ENCODE peak calls at places on chromosomes 13 and 19, in six cellular contexts. One of them, this sample, is unnamed.

GRCh38 chr19:31135841-31136240 is 213.4 kb downstream of the TSHZ3 start:
- DNase-seq in OCI-LY7: no peak
- DNase-seq in PC-3: peak; percentile 1
- DNase-seq in GM23338: no peak
- DNase-seq in neural progenitor cell: no peak
- DNase-seq in SK-N-SH: no peak
- DNase-seq in this sample: no peak

GRCh38 chr13:78241278-78241919 is 322.8 kb upstream of the EDNRB start:
- DNase-seq in PC-3: peak; percentile 51
- DNase-seq in SK-N-SH: peak; percentile 49
- DNase-seq in OCI-LY7: peak; percentile 41
- DNase-seq in GM23338: peak; percentile 84
- DNase-seq in neural progenitor cell: peak; percentile 78
- DNase-seq in this sample: no peak

GRCh38 chr13:91572944-91573535 is 174.6 kb downstream of the GPC5 start:
- DNase-seq in PC-3: peak; percentile 8
- DNase-seq in SK-N-SH: no peak
- DNase-seq in GM23338: no peak
- DNase-seq in neural progenitor cell: no peak
- DNase-seq in OCI-LY7: no peak
- DNase-seq in this sample: no peak

GRCh38 chr13:33286143-33286542 is 588 bp upstream of the STARD13 start:
- DNase-seq in SK-N-SH: no peak
- DNase-seq in neural progenitor cell: no peak
- DNase-seq in PC-3: no peak
- DNase-seq in OCI-LY7: no peak
- DNase-seq in GM23338: peak; percentile 15
- DNase-seq in this sample: no peak

GRCh38 chr13:110340812-110341444 is 33.8 kb downstream of the COL4A2 start:
- DNase-seq in PC-3: no peak
- DNase-seq in OCI-LY7: no peak
- DNase-seq in SK-N-SH: no peak
- DNase-seq in GM23338: no peak
- DNase-seq in neural progenitor cell: no peak
- DNase-seq in this sample: no peak

GRCh38 chr13:36084131-36084530 is 47.1 kb downstream of the DCLK1 start:
- DNase-seq in SK-N-SH: no peak
- DNase-seq in neural progenitor cell: no peak
- DNase-seq in GM23338: no peak
- DNase-seq in PC-3: no peak
- DNase-seq in OCI-LY7: no peak
- DNase-seq in this sample: no peak

GRCh38 chr19:6739390-6739883 is at the start of gene TRIP10:
- DNase-seq in GM23338: peak; percentile 84
- DNase-seq in neural progenitor cell: peak; percentile 94
- DNase-seq in SK-N-SH: peak; percentile 94
- DNase-seq in OCI-LY7: peak; percentile 96
- DNase-seq in PC-3: peak; percentile 87
- DNase-seq in this sample: no peak

GRCh38 chr13:36850790-36851438 is 31.9 kb downstream of the RFXAP start:
- DNase-seq in OCI-LY7: peak; percentile 29
- DNase-seq in SK-N-SH: peak; percentile 24
- DNase-seq in neural progenitor cell: peak; percentile 41
- DNase-seq in PC-3: no peak
- DNase-seq in GM23338: peak; percentile 73
- DNase-seq in this sample: no peak

GRCh38 chr19:47363758-47364529 is 14.8 kb downstream of the DHX34 start:
- DNase-seq in GM23338: peak; percentile 58
- DNase-seq in SK-N-SH: peak; percentile 29
- DNase-seq in OCI-LY7: no peak
- DNase-seq in PC-3: no peak
- DNase-seq in neural progenitor cell: peak; percentile 28
- DNase-seq in this sample: no peak

GRCh38 chr13:48994731-48995130 is 19.0 kb downstream of the FNDC3A start:
- DNase-seq in PC-3: no peak
- DNase-seq in neural progenitor cell: no peak
- DNase-seq in OCI-LY7: no peak
- DNase-seq in GM23338: no peak
- DNase-seq in SK-N-SH: no peak
- DNase-seq in this sample: no peak

GRCh38 chr13:114212096-114212495 is 22.6 kb upstream of the CDC16 start:
- DNase-seq in neural progenitor cell: no peak
- DNase-seq in SK-N-SH: no peak
- DNase-seq in GM23338: no peak
- DNase-seq in PC-3: peak; percentile 47
- DNase-seq in OCI-LY7: no peak
- DNase-seq in this sample: no peak

GRCh38 chr13:106311004-106311403 is 224.5 kb downstream of the EFNB2 start:
- DNase-seq in neural progenitor cell: no peak
- DNase-seq in OCI-LY7: no peak
- DNase-seq in GM23338: no peak
- DNase-seq in SK-N-SH: no peak
- DNase-seq in PC-3: no peak
- DNase-seq in this sample: no peak

GRCh38 chr19:3897936-3898335 is 17.5 kb downstream of the ATCAY start:
- DNase-seq in neural progenitor cell: no peak
- DNase-seq in GM23338: no peak
- DNase-seq in PC-3: no peak
- DNase-seq in OCI-LY7: no peak
- DNase-seq in SK-N-SH: no peak
- DNase-seq in this sample: no peak

GRCh38 chr13:72920097-72920496 is 138.2 kb downstream of the PIBF1 start:
- DNase-seq in PC-3: no peak
- DNase-seq in SK-N-SH: no peak
- DNase-seq in neural progenitor cell: no peak
- DNase-seq in OCI-LY7: no peak
- DNase-seq in GM23338: no peak
- DNase-seq in this sample: no peak

GRCh38 chr13:41428155-41428554 is 29.2 kb upstream of the RGCC start:
- DNase-seq in neural progenitor cell: peak; percentile 53
- DNase-seq in SK-N-SH: peak; percentile 65
- DNase-seq in OCI-LY7: no peak
- DNase-seq in GM23338: peak; percentile 44
- DNase-seq in PC-3: no peak
- DNase-seq in this sample: no peak

GRCh38 chr19:4061683-4062575 is 4.8 kb downstream of the ZBTB7A start:
- DNase-seq in GM23338: peak; percentile 62
- DNase-seq in neural progenitor cell: no peak
- DNase-seq in PC-3: peak; percentile 57
- DNase-seq in OCI-LY7: peak; percentile 20
- DNase-seq in SK-N-SH: no peak
- DNase-seq in this sample: no peak

GRCh38 chr13:76523740-76524382 is 362.3 kb downstream of the KCTD12 start:
- DNase-seq in SK-N-SH: no peak
- DNase-seq in PC-3: no peak
- DNase-seq in OCI-LY7: no peak
- DNase-seq in GM23338: no peak
- DNase-seq in neural progenitor cell: no peak
- DNase-seq in this sample: no peak

GRCh38 chr19:18590273-18591272 is 2.0 kb downstream of the REX1BD start:
- DNase-seq in PC-3: no peak
- DNase-seq in neural progenitor cell: peak; percentile 98
- DNase-seq in GM23338: peak; percentile 99
- DNase-seq in SK-N-SH: peak; percentile 89
- DNase-seq in OCI-LY7: no peak
- DNase-seq in this sample: peak; percentile 96

GRCh38 chr19:10603084-10603872 is 16.2 kb upstream of the AP1M2 start:
- DNase-seq in OCI-LY7: peak; percentile 94
- DNase-seq in GM23338: peak; percentile 56
- DNase-seq in PC-3: no peak
- DNase-seq in SK-N-SH: peak; percentile 53
- DNase-seq in neural progenitor cell: peak; percentile 54
- DNase-seq in this sample: no peak

GRCh38 chr13:37968555-37968954 is 99.0 kb upstream of the TRPC4 start:
- DNase-seq in OCI-LY7: no peak
- DNase-seq in PC-3: no peak
- DNase-seq in neural progenitor cell: no peak
- DNase-seq in SK-N-SH: no peak
- DNase-seq in GM23338: no peak
- DNase-seq in this sample: no peak

GRCh38 chr19:55320844-55321419 is 4.2 kb downstream of the TMEM150B start:
- DNase-seq in neural progenitor cell: no peak
- DNase-seq in GM23338: no peak
- DNase-seq in SK-N-SH: no peak
- DNase-seq in OCI-LY7: no peak
- DNase-seq in PC-3: no peak
- DNase-seq in this sample: no peak

GRCh38 chr13:75444016-75444415 is 38.0 kb downstream of the TBC1D4 start:
- DNase-seq in PC-3: no peak
- DNase-seq in OCI-LY7: no peak
- DNase-seq in SK-N-SH: no peak
- DNase-seq in GM23338: no peak
- DNase-seq in neural progenitor cell: no peak
- DNase-seq in this sample: no peak

GRCh38 chr13:36819811-36820140 is 754 bp downstream of the RFXAP start:
- DNase-seq in neural progenitor cell: peak; percentile 61
- DNase-seq in PC-3: peak; percentile 21
- DNase-seq in SK-N-SH: no peak
- DNase-seq in GM23338: peak; percentile 65
- DNase-seq in OCI-LY7: no peak
- DNase-seq in this sample: no peak

GRCh38 chr13:44404261-44405139 is 30.9 kb downstream of the SERP2 start:
- DNase-seq in GM23338: peak; percentile 46
- DNase-seq in neural progenitor cell: peak; percentile 40
- DNase-seq in PC-3: no peak
- DNase-seq in OCI-LY7: no peak
- DNase-seq in SK-N-SH: peak; percentile 80
- DNase-seq in this sample: no peak
- TF ChIP-seq EZH2phosphoT487 in GM23338: no peak
- TF ChIP-seq EZH2phosphoT487 in neural progenitor cell: no peak
- TF ChIP-seq EZH2phosphoT487 in PC-3: no peak
- TF ChIP-seq EZH2phosphoT487 in OCI-LY7: no peak
- TF ChIP-seq EZH2phosphoT487 in SK-N-SH: no peak
- TF ChIP-seq EZH2phosphoT487 in this sample: no peak

GRCh38 chr13:47046706-47047105 is 149.9 kb upstream of the HTR2A start:
- DNase-seq in GM23338: no peak
- DNase-seq in SK-N-SH: no peak
- DNase-seq in neural progenitor cell: no peak
- DNase-seq in PC-3: no peak
- DNase-seq in OCI-LY7: no peak
- DNase-seq in this sample: no peak

GRCh38 chr13:47044842-47045241 is 148.0 kb upstream of the HTR2A start:
- DNase-seq in OCI-LY7: no peak
- DNase-seq in GM23338: no peak
- DNase-seq in PC-3: no peak
- DNase-seq in SK-N-SH: no peak
- DNase-seq in neural progenitor cell: no peak
- DNase-seq in this sample: no peak

GRCh38 chr13:47049276-47049989 is 152.6 kb upstream of the HTR2A start:
- DNase-seq in OCI-LY7: no peak
- DNase-seq in PC-3: no peak
- DNase-seq in SK-N-SH: no peak
- DNase-seq in neural progenitor cell: no peak
- DNase-seq in GM23338: no peak
- DNase-seq in this sample: no peak
- TF ChIP-seq EZH2phosphoT487 in OCI-LY7: no peak
- TF ChIP-seq EZH2phosphoT487 in PC-3: no peak
- TF ChIP-seq EZH2phosphoT487 in SK-N-SH: no peak
- TF ChIP-seq EZH2phosphoT487 in neural progenitor cell: no peak
- TF ChIP-seq EZH2phosphoT487 in GM23338: no peak
- TF ChIP-seq EZH2phosphoT487 in this sample: no peak

DNA sequence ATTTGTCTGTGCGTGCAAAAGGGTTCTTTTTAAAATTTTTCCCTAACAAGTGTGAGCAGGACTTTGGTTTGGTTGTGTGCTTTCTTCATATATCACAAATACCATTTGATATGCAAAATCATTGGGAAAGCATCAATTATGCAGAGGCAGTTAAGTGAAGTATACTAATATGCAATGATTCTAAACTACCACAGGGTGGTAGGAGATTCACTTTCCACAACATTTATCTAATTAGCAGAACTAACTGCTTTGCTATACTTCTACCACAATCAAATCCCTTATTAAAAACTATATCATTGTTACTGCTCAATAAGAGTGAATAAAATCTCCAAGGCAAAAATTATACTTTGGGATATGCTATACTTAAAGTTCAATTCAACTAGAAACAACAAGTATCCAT is 2738.9 kb upstream of the PCDH20 start:
- DNase-seq in neural progenitor cell: no peak
- DNase-seq in SK-N-SH: peak; percentile 4
- DNase-seq in OCI-LY7: no peak
- DNase-seq in GM23338: peak; percentile 16
- DNase-seq in PC-3: peak; percentile 28
- DNase-seq in this sample: peak; percentile 4
- TF ChIP-seq EZH2phosphoT487 in neural progenitor cell: no peak
- TF ChIP-seq EZH2phosphoT487 in SK-N-SH: no peak
- TF ChIP-seq EZH2phosphoT487 in OCI-LY7: no peak
- TF ChIP-seq EZH2phosphoT487 in GM23338: no peak
- TF ChIP-seq EZH2phosphoT487 in PC-3: no peak
- TF ChIP-seq EZH2phosphoT487 in this sample: no peak

GRCh38 chr13:27578121-27579030 is 42.0 kb downstream of the LNX2 start:
- DNase-seq in OCI-LY7: no peak
- DNase-seq in PC-3: peak; percentile 78
- DNase-seq in SK-N-SH: no peak
- DNase-seq in GM23338: peak; percentile 22
- DNase-seq in neural progenitor cell: no peak
- DNase-seq in this sample: no peak
- TF ChIP-seq EZH2phosphoT487 in OCI-LY7: no peak
- TF ChIP-seq EZH2phosphoT487 in PC-3: no peak
- TF ChIP-seq EZH2phosphoT487 in SK-N-SH: no peak
- TF ChIP-seq EZH2phosphoT487 in GM23338: no peak
- TF ChIP-seq EZH2phosphoT487 in neural progenitor cell: no peak
- TF ChIP-seq EZH2phosphoT487 in this sample: no peak

GRCh38 chr19:33394006-33394722 is 20.7 kb downstream of the CEBPG start:
- DNase-seq in SK-N-SH: no peak
- DNase-seq in neural progenitor cell: no peak
- DNase-seq in GM23338: no peak
- DNase-seq in PC-3: peak; percentile 14
- DNase-seq in OCI-LY7: no peak
- DNase-seq in this sample: no peak
- TF ChIP-seq EZH2phosphoT487 in SK-N-SH: no peak
- TF ChIP-seq EZH2phosphoT487 in neural progenitor cell: no peak
- TF ChIP-seq EZH2phosphoT487 in GM23338: no peak
- TF ChIP-seq EZH2phosphoT487 in PC-3: no peak
- TF ChIP-seq EZH2phosphoT487 in OCI-LY7: no peak
- TF ChIP-seq EZH2phosphoT487 in this sample: no peak

GRCh38 chr19:1882089-1882785 is 3.1 kb downstream of the ABHD17A start:
- DNase-seq in PC-3: no peak
- DNase-seq in neural progenitor cell: peak; percentile 36
- DNase-seq in SK-N-SH: no peak
- DNase-seq in GM23338: no peak
- DNase-seq in OCI-LY7: peak; percentile 79
- DNase-seq in this sample: no peak
- TF ChIP-seq EZH2phosphoT487 in PC-3: no peak
- TF ChIP-seq EZH2phosphoT487 in neural progenitor cell: no peak
- TF ChIP-seq EZH2phosphoT487 in SK-N-SH: no peak
- TF ChIP-seq EZH2phosphoT487 in GM23338: no peak
- TF ChIP-seq EZH2phosphoT487 in OCI-LY7: no peak
- TF ChIP-seq EZH2phosphoT487 in this sample: no peak

This sample was measured in HCT116.